ENCODE peak calls at places on chromosomes 3 and 15, in four cellular contexts. One of them, this sample, is unnamed.

GRCh38 chr3:68893600-68894239 is 38.6 kb downstream of the TAFA4 start:
- DNase-seq in SHP77: peak; percentile 27
- DNase-seq in neural crest cell: no peak
- DNase-seq in astrocyte of the spinal cord: peak; percentile 51
- DNase-seq in this sample: no peak

GRCh38 chr3:126245811-126246727 is 65.7 kb upstream of the ALDH1L1 start:
- DNase-seq in astrocyte of the spinal cord: peak; percentile 63
- DNase-seq in neural crest cell: peak; percentile 48
- DNase-seq in SHP77: peak; percentile 11
- DNase-seq in this sample: peak; percentile 49

GRCh38 chr15:77688270-77689058 is 55.8 kb upstream of the LINGO1 start:
- DNase-seq in SHP77: no peak
- DNase-seq in neural crest cell: no peak
- DNase-seq in astrocyte of the spinal cord: no peak
- DNase-seq in this sample: no peak

GRCh38 chr15:97084650-97085049 is 754.1 kb downstream of the NR2F2 start:
- DNase-seq in neural crest cell: no peak
- DNase-seq in astrocyte of the spinal cord: peak; percentile 31
- DNase-seq in SHP77: no peak
- DNase-seq in this sample: no peak

GRCh38 chr3:82186017-82186416 is 424.6 kb upstream of the GBE1 start:
- DNase-seq in neural crest cell: no peak
- DNase-seq in SHP77: no peak
- DNase-seq in astrocyte of the spinal cord: no peak
- DNase-seq in this sample: no peak

GRCh38 chr3:56971816-56972215 is 88.6 kb upstream of the SPATA12 start:
- DNase-seq in neural crest cell: no peak
- DNase-seq in astrocyte of the spinal cord: no peak
- DNase-seq in SHP77: no peak
- DNase-seq in this sample: no peak

GRCh38 chr3:81554348-81554747 is 207.1 kb downstream of the GBE1 start:
- DNase-seq in astrocyte of the spinal cord: peak; percentile 68
- DNase-seq in SHP77: no peak
- DNase-seq in neural crest cell: no peak
- DNase-seq in this sample: no peak

GRCh38 chr3:50347187-50347813 is 1.8 kb upstream of the ZMYND10 start:
- DNase-seq in astrocyte of the spinal cord: peak; percentile 72
- DNase-seq in neural crest cell: peak; percentile 71
- DNase-seq in SHP77: peak; percentile 48
- DNase-seq in this sample: peak; percentile 71

GRCh38 chr3:117526485-117527079 is 817.0 kb downstream of the TUSC7 start:
- DNase-seq in neural crest cell: peak; percentile 15
- DNase-seq in astrocyte of the spinal cord: peak; percentile 53
- DNase-seq in SHP77: no peak
- DNase-seq in this sample: no peak

GRCh38 chr15:37016287-37016686 is 84.1 kb downstream of the MEIS2 start:
- DNase-seq in SHP77: no peak
- DNase-seq in astrocyte of the spinal cord: peak; percentile 85
- DNase-seq in neural crest cell: no peak
- DNase-seq in this sample: no peak

GRCh38 chr3:136819784-136820640 is 1.1 kb downstream of the SLC35G2 start:
- DNase-seq in astrocyte of the spinal cord: peak; percentile 68
- DNase-seq in neural crest cell: peak; percentile 52
- DNase-seq in SHP77: peak; percentile 64
- DNase-seq in this sample: peak; percentile 25

GRCh38 chr3:141345951-141346817 is 22.1 kb upstream of the ZBTB38 start:
- DNase-seq in SHP77: no peak
- DNase-seq in neural crest cell: no peak
- DNase-seq in astrocyte of the spinal cord: no peak
- DNase-seq in this sample: no peak

GRCh38 chr15:57566840-57567239 is 24.9 kb upstream of the MYZAP start:
- DNase-seq in astrocyte of the spinal cord: no peak
- DNase-seq in SHP77: no peak
- DNase-seq in neural crest cell: no peak
- DNase-seq in this sample: no peak

GRCh38 chr15:40823572-40824343 is 4.8 kb downstream of the PPP1R14D start:
- DNase-seq in SHP77: no peak
- DNase-seq in astrocyte of the spinal cord: no peak
- DNase-seq in neural crest cell: no peak
- DNase-seq in this sample: no peak

GRCh38 chr3:49536875-49537533 is 17.3 kb upstream of the BSN start:
- DNase-seq in neural crest cell: no peak
- DNase-seq in astrocyte of the spinal cord: no peak
- DNase-seq in SHP77: no peak
- DNase-seq in this sample: no peak

GRCh38 chr15:91939432-91939831 is 85.9 kb downstream of the SLCO3A1 start:
- DNase-seq in SHP77: no peak
- DNase-seq in neural crest cell: no peak
- DNase-seq in astrocyte of the spinal cord: no peak
- DNase-seq in this sample: no peak

GRCh38 chr3:195731356-195731960 is 10.7 kb downstream of the MUC20 start:
- DNase-seq in neural crest cell: no peak
- DNase-seq in astrocyte of the spinal cord: no peak
- DNase-seq in SHP77: no peak
- DNase-seq in this sample: no peak

GRCh38 chr3:44339181-44339741 is 695 bp downstream of the TCAIM start:
- DNase-seq in neural crest cell: no peak
- DNase-seq in astrocyte of the spinal cord: peak; percentile 12
- DNase-seq in SHP77: no peak
- DNase-seq in this sample: no peak

GRCh38 chr15:63531586-63531985 is 27.2 kb downstream of the USP3 start:
- DNase-seq in astrocyte of the spinal cord: no peak
- DNase-seq in neural crest cell: no peak
- DNase-seq in SHP77: no peak
- DNase-seq in this sample: no peak

GRCh38 chr3:166013073-166013679 is 176.0 kb upstream of the BCHE start:
- DNase-seq in astrocyte of the spinal cord: peak; percentile 64
- DNase-seq in neural crest cell: peak; percentile 39
- DNase-seq in SHP77: peak; percentile 45
- DNase-seq in this sample: peak; percentile 6

GRCh38 chr3:134378818-134379217 is 4.6 kb upstream of the AMOTL2 start:
- DNase-seq in SHP77: no peak
- DNase-seq in neural crest cell: no peak
- DNase-seq in astrocyte of the spinal cord: no peak
- DNase-seq in this sample: no peak

GRCh38 chr3:51718547-51719412 is 11.9 kb downstream of the GRM2 start:
- DNase-seq in neural crest cell: peak; percentile 75
- DNase-seq in astrocyte of the spinal cord: peak; percentile 4
- DNase-seq in SHP77: peak; percentile 75
- DNase-seq in this sample: peak; percentile 73

GRCh38 chr3:159762981-159763465 is 225.6 kb upstream of the IL12A start:
- DNase-seq in neural crest cell: peak; percentile 28
- DNase-seq in SHP77: peak; percentile 68
- DNase-seq in astrocyte of the spinal cord: peak; percentile 89
- DNase-seq in this sample: peak; percentile 61

GRCh38 chr3:190183121-190183520 is 62.4 kb upstream of the P3H2 start:
- DNase-seq in neural crest cell: no peak
- DNase-seq in astrocyte of the spinal cord: peak; percentile 96
- DNase-seq in SHP77: no peak
- DNase-seq in this sample: no peak

GRCh38 chr3:193851941-193852674 is 259.1 kb downstream of the OPA1 start:
- DNase-seq in neural crest cell: no peak
- DNase-seq in SHP77: no peak
- DNase-seq in astrocyte of the spinal cord: peak; percentile 68
- DNase-seq in this sample: no peak

GRCh38 chr3:169863458-169863899 is 6.3 kb downstream of the LRRC31 start:
- DNase-seq in astrocyte of the spinal cord: peak; percentile 68
- DNase-seq in neural crest cell: peak; percentile 77
- DNase-seq in SHP77: peak; percentile 48
- DNase-seq in this sample: peak; percentile 25

GRCh38 chr3:170055209-170055608 is 17.4 kb downstream of the GPR160 start:
- DNase-seq in SHP77: no peak
- DNase-seq in neural crest cell: no peak
- DNase-seq in astrocyte of the spinal cord: peak; percentile 26
- DNase-seq in this sample: no peak

GRCh38 chr3:73745429-73746247 is 120.9 kb upstream of the PDZRN3 start:
- DNase-seq in astrocyte of the spinal cord: no peak
- DNase-seq in neural crest cell: no peak
- DNase-seq in SHP77: peak; percentile 36
- DNase-seq in this sample: no peak